ENCODE peak calls at places on chromosomes 1 and 21, in seven cellular contexts. M, Z, J, L, H, W and E are unnamed samples.

GRCh38 chr1:2528966-2529750 is 905 bp downstream of the HES5 start:
- DNase-seq in H (no peak), Z (no peak), L (no peak), J (no peak), M (peak), W (no peak), E (no peak)

GRCh38 chr1:210232524-210233215 is at the start of gene SERTAD4:
- DNase-seq in H (no peak), L (no peak), J (peak), Z (no peak), M (peak), W (no peak), E (peak)

GRCh38 chr1:32774950-32775634 is 42.1 kb downstream of the YARS1 start:
- DNase-seq in Z (peak), W (no peak), L (no peak), M (no peak), H (peak), J (no peak), E (no peak)

GRCh38 chr21:22258821-22259220 is 1260.6 kb downstream of the NCAM2 start:
- DNase-seq in M (no peak), Z (no peak), H (no peak), J (no peak), W (no peak), L (no peak), E (no peak)

GRCh38 chr1:1013922-1014617 is 773 bp downstream of the ISG15 start:
- DNase-seq in Z (peak), L (no peak), W (no peak), J (no peak), M (no peak), H (no peak), E (no peak)

GRCh38 chr1:17759114-17759513 is 4.0 kb downstream of the ACTL8 start:
- DNase-seq in L (no peak), W (no peak), J (no peak), M (no peak), Z (peak), H (peak), E (no peak)

GRCh38 chr1:27122652-27123051 is 32.3 kb downstream of the SLC9A1 start:
- DNase-seq in H (peak), M (no peak), Z (peak), J (peak), L (peak), W (peak), E (no peak)

GRCh38 chr1:184359909-184360308 is 26.9 kb upstream of the C1orf21 start:
- DNase-seq in Z (no peak), H (no peak), J (no peak), L (no peak), W (no peak), M (no peak), E (no peak)

GRCh38 chr1:41976671-41977070 is 57.9 kb upstream of the HIVEP3 start:
- DNase-seq in J (no peak), M (no peak), H (no peak), L (no peak), W (no peak), Z (no peak), E (peak)

GRCh38 chr1:183787704-183788103 is 17.2 kb upstream of the RGL1 start:
- DNase-seq in J (no peak), Z (no peak), L (no peak), H (no peak), M (no peak), W (no peak), E (no peak)

GRCh38 chr1:171446396-171446795 is 38.9 kb upstream of the PRRC2C start:
- DNase-seq in M (no peak), J (no peak), L (no peak), W (no peak), H (no peak), Z (no peak), E (no peak)

GRCh38 chr21:17270234-17270633 is 242.6 kb upstream of the CXADR start:
- DNase-seq in W (peak), M (no peak), H (peak), Z (peak), L (peak), J (peak), E (no peak)
- TF ChIP-seq CTCF in W (peak), M (peak), H (no peak), Z (peak), L (peak), J (peak), E (peak)

GRCh38 chr1:203304919-203305808 is at the start of gene BTG2:
- DNase-seq in W (peak), Z (peak), L (peak), H (no peak), J (peak), M (peak), E (peak)

GRCh38 chr1:203305809-203306088 is 430 bp downstream of the BTG2 start:
- DNase-seq in J (no peak), L (no peak), H (no peak), W (no peak), Z (no peak), M (no peak), E (no peak)

GRCh38 chr1:203307690-203308126 is 2.4 kb downstream of the BTG2 start:
- DNase-seq in H (no peak), W (no peak), L (no peak), Z (no peak), M (no peak), J (no peak), E (no peak)

GRCh38 chr1:203306970-203307541 is 1.7 kb downstream of the BTG2 start:
- DNase-seq in W (no peak), H (no peak), L (no peak), M (no peak), J (no peak), Z (no peak), E (no peak)

DNA sequence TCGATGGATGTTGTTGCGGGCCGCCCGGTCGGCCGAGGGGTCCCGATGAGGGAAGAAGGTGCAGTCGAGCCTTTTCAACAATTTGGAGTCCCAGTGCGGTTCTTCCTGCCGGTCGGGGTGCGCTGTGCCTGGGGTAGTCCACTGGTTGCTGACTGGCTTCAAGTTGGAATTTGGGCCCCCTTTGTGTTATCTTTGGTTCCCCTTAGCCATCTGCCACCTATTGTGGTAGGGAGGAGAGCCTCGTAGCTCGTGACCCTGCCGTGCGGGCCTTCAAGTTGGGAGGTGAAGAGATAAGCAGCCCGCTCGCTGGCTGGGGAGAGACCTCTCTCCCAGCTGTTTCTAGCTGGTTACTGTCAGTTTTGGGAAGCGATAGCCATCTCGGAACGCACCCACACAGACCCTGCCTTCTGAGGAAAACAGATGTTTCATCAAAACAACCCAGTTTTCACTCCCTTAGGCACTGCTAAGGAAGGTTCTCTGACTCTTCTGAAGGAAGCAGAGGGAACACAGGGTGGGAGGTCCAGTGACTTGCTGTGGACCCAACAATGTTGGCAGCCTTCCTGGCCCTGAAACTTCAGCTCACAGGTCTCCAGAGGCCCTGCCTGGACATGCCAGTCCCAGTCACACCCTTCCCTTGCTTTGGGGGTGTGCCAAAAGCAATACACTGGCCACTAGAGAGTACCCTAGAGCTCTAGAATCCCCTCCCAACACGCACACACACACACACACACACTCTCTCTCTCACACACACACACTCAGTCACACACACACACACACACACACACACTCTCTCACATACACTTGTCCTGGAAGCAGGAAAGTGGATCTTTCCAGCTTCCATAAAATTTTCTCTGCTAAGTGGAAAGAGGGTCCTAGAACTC is 1.0 kb downstream of the BTG2 start:
- DNase-seq in J (peak), L (peak), W (peak), Z (peak), M (no peak), H (peak), E (peak)
- TF ChIP-seq CTCF in J (no peak), L (no peak), W (no peak), Z (no peak), M (no peak), H (no peak), E (no peak)

GRCh38 chr1:14784790-14785773 is 186.6 kb downstream of the KAZN start:
- DNase-seq in H (no peak), Z (no peak), W (no peak), M (no peak), J (no peak), L (no peak), E (no peak)

GRCh38 chr1:14783592-14783886 is 185.1 kb downstream of the KAZN start:
- DNase-seq in L (no peak), Z (no peak), W (no peak), J (no peak), H (no peak), M (no peak), E (no peak)

GRCh38 chr1:14780271-14780670 is 181.8 kb downstream of the KAZN start:
- DNase-seq in L (no peak), M (no peak), H (no peak), Z (no peak), J (no peak), W (no peak), E (no peak)

GRCh38 chr1:14781811-14782210 is 183.3 kb downstream of the KAZN start:
- DNase-seq in W (no peak), J (no peak), H (no peak), Z (no peak), L (no peak), M (no peak), E (no peak)

GRCh38 chr1:14782741-14783591 is 184.5 kb downstream of the KAZN start:
- DNase-seq in W (no peak), L (no peak), J (no peak), M (no peak), H (no peak), Z (no peak), E (no peak)
- TF ChIP-seq CTCF in W (no peak), L (no peak), J (peak), M (peak), H (peak), Z (peak), E (peak)

GRCh38 chr1:164672610-164673009 is 113.6 kb downstream of the PBX1 start:
- DNase-seq in Z (no peak), J (no peak), H (no peak), M (no peak), L (no peak), W (no peak), E (no peak)

GRCh38 chr1:164670026-164670425 is 111.0 kb downstream of the PBX1 start:
- DNase-seq in L (no peak), J (no peak), M (no peak), H (no peak), W (no peak), Z (no peak), E (no peak)

GRCh38 chr1:164675342-164675904 is 116.4 kb downstream of the PBX1 start:
- DNase-seq in J (no peak), W (no peak), M (no peak), Z (no peak), L (no peak), H (no peak), E (no peak)

GRCh38 chr1:164671597-164672327 is 112.8 kb downstream of the PBX1 start:
- DNase-seq in J (peak), L (peak), W (no peak), Z (no peak), M (no peak), H (no peak), E (no peak)

DNA sequence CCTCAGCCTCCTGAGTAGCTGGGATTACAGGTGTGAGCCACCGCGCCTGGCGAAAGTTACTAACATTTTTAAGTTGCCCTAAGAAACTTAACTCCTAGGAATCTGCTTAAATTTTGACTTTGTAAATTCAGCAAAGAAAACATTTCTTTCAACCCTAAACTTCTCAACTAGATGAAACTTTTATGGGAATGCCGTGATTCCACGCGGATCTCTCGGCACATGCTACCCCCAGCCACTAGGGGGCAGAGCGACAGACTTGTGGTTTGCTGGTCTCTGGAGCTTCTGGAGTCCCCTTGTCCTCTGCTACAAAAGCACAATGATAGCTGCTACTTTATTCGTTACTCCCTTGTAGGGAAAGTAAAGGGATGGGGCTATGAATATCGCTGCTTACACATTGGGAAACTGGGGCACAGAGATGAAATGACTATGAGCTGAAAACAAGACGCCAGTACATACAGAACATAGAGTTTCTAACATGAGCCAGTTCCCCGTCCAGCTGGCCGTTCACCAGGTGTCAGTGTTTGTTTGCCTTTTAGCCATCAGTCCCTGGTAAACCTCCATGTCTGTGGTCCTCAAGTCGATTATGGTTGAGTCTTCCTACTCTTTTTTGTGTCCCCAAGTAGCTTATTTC is 114.7 kb downstream of the PBX1 start:
- DNase-seq in M (peak), H (no peak), W (no peak), L (no peak), Z (no peak), J (no peak), E (no peak)
- TF ChIP-seq CTCF in M (peak), H (peak), W (no peak), L (peak), Z (peak), J (peak), E (peak)

DNA sequence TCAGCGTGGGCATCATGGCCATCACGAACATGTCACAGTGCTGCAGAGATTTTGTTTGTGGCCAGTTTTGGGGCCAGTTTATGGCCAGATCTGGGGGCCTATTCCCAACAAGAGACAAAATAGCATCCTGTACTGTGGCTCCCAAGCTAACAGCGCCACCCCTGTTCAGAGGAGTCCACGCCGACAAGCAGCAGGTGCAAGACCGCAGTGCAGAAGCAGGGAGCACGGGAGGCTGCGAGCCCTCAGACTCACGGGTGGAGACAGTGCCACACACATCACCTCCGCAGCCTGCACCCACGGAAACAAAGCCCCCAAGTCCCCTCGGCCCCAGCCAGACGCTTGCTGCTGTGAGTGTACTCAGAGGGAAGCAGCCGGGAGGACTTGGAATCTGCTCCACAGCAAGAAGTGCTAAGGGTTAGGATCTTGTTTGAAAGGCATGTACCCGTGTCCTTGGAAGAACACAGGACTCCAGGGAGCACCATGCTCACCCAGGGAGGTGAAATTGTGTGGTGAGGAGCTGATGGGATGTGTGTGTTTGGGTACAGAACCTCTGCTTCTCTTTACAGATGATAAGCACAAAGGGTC is 7.1 kb downstream of the TCP10L start:
- DNase-seq in Z (no peak), J (no peak), W (no peak), M (no peak), L (no peak), H (no peak), E (no peak)
- TF ChIP-seq CTCF in Z (peak), J (peak), W (no peak), M (peak), L (peak), H (peak), E (peak)

DNA sequence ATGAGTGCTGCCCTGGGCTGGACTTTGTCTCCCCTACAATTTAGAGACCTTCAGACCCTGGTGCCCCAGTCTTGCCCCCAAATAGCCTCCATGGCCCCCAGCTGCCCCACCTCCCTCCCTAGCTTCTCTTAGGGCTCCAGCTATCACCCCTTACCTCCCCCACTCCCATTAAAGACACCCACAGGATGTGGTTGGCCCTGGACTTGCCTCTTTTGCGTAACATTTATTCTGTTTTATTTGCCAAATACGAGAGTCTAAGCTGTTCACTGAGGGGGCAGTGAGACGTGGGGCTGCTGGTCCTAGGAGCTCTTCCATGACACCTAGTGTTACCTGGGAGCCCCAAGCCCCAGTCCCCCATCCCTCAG is 4.5 kb downstream of the ZC3H12A start:
- DNase-seq in W (no peak), J (no peak), H (no peak), Z (peak), M (no peak), L (no peak), E (no peak)
- TF ChIP-seq CTCF in W (no peak), J (no peak), H (no peak), Z (no peak), M (no peak), L (no peak), E (no peak)

DNA sequence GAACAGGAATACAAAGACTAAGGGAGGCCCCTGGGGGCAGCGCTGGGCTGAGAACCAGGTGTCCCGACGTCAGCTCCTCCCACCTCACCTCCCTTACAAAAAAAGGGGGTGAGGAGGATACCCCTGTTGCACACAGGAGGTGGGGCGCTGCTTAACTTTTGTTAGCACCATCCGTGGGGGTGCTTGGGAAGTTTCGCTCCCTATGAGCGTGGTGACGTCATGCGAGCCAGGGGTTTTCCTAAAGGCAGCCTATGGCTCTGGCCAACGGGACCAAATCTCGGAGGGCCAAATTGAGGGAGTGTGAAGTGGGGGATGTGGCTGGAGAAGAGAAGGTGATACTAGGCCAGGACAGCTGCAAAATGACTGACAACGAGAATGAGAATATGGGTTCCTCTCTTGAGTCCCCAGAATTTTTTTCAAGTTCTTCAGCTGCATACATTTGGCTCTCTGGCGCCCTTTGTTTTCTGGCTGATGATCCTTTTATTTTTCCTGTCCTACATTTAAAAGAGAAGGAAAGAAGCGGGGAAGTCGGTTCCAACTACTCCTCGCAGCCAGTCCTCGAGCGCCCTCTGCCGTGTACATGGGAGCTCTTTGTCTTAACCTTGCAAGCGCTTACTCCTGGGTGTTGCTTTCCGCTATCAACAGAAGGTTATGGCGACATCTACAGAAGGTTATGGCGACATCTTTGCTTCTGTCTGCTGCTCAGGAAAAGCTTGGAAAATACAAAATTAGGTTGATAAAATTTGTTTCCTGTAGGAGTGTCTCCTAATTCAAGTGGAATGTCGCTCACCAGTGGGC is 48.0 kb upstream of the ZC3H11B start:
- DNase-seq in H (peak), M (peak), W (peak), L (peak), Z (peak), J (peak), E (peak)
- TF ChIP-seq CTCF in H (peak), M (peak), W (peak), L (peak), Z (peak), J (peak), E (peak)

GRCh38 chr1:34162852-34163766 is 1.9 kb downstream of the CSMD2 start:
- DNase-seq in J (peak), W (peak), H (peak), Z (peak), M (peak), L (peak), E (no peak)
- TF ChIP-seq CTCF in J (peak), W (peak), H (peak), Z (peak), M (peak), L (peak), E (peak)

DNA sequence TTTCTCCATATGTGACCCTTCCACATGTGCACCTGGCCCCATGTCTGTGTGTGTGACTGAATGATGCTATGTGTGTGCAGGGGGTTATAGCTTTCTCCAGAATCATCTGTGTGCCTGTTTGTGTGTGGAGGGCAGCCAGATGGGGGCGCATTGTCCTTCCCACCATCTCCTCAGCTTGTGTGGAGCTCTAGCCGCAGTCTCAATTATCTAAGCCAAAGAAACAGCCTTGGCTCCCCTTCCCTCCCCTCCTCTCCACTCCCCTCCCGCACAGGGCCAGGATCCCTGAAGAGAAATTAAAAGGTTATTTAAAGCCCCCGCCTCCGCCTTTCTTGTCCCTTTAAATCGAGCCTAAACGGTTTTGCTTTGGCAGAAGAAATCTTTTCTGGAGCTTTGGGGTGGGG is 1.8 kb upstream of the DMBX1 start:
- DNase-seq in J (no peak), Z (no peak), M (no peak), W (no peak), L (no peak), H (no peak), E (no peak)
- TF ChIP-seq CTCF in J (peak), Z (peak), M (peak), W (no peak), L (peak), H (no peak), E (peak)